ENCODE peak calls at places on chromosomes 5 and 9, in four cellular contexts. Z is skeletal muscle cell, V is progenitor cell of endocrine pancreas, N is neuronal stem cell. J is an unnamed sample.

GRCh38 chr9:130451509-130452388 is 7.0 kb downstream of the ASS1 start:
- DNase-seq in Z (peak), V (no peak), N (no peak), J (no peak)

GRCh38 chr5:123422433-123423277 is 548 bp downstream of the CEP120 start:
- DNase-seq in Z (no peak), V (no peak), N (peak), J (no peak)

GRCh38 chr9:89484475-89485404 is 13.2 kb downstream of the SEMA4D start:
- DNase-seq in Z (no peak), V (no peak), N (no peak), J (no peak)

GRCh38 chr9:18499987-18500386 is 26.0 kb downstream of the ADAMTSL1 start:
- DNase-seq in Z (no peak), V (no peak), N (no peak), J (no peak)

GRCh38 chr9:114124138-114124537 is 25.0 kb upstream of the KIF12 start:
- DNase-seq in Z (no peak), V (no peak), N (no peak), J (no peak)

GRCh38 chr5:176387384-176387925 is 943 bp downstream of the NOP16 start:
- DNase-seq in Z (no peak), V (no peak), N (no peak), J (no peak)

GRCh38 chr5:159101689-159102088 is 2.0 kb upstream of the EBF1 start:
- DNase-seq in Z (no peak), V (no peak), N (no peak), J (no peak)

GRCh38 chr5:44046581-44047327 is 342.5 kb downstream of the FGF10 start:
- DNase-seq in Z (no peak), V (no peak), N (no peak), J (no peak)

GRCh38 chr5:91280062-91280941 is 102.8 kb downstream of the ARRDC3 start:
- DNase-seq in Z (peak), V (peak), N (peak), J (peak)

GRCh38 chr9:121684381-121685145 is 33.1 kb downstream of the DAB2IP start:
- DNase-seq in Z (no peak), V (peak), N (peak), J (no peak)

GRCh38 chr9:137064027-137064879 is 6.1 kb downstream of the SAPCD2 start:
- DNase-seq in Z (no peak), V (peak), N (no peak), J (no peak)

GRCh38 chr5:9715891-9716335 is 85.8 kb upstream of the TAS2R1 start:
- DNase-seq in Z (peak), V (no peak), N (no peak), J (no peak)

GRCh38 chr5:126508962-126509279 is 85.7 kb downstream of the GRAMD2B start:
- DNase-seq in Z (peak), V (no peak), N (no peak), J (no peak)

GRCh38 chr5:134113908-134114875 is at the start of gene TCF7:
- DNase-seq in Z (peak), V (peak), N (peak), J (peak)

GRCh38 chr9:98101416-98101815 is 17.6 kb downstream of the TRIM14 start:
- DNase-seq in Z (no peak), V (no peak), N (no peak), J (no peak)

GRCh38 chr9:68533678-68534077 is 7.0 kb downstream of the TMEM252 start:
- DNase-seq in Z (no peak), V (no peak), N (no peak), J (no peak)

GRCh38 chr5:138793481-138794010 is 40.3 kb downstream of the CTNNA1 start:
- DNase-seq in Z (no peak), V (no peak), N (no peak), J (no peak)

GRCh38 chr5:149730620-149731331 is 666 bp downstream of the PPARGC1B start:
- DNase-seq in Z (no peak), V (no peak), N (peak), J (peak)

GRCh38 chr9:4224181-4224580 is 75.7 kb downstream of the GLIS3 start:
- DNase-seq in Z (no peak), V (no peak), N (no peak), J (no peak)

GRCh38 chr5:11973469-11973868 is 69.2 kb upstream of the CTNND2 start:
- DNase-seq in Z (no peak), V (no peak), N (no peak), J (no peak)

GRCh38 chr9:94084314-94084713 is at the start of gene PTPDC1:
- DNase-seq in Z (peak), V (no peak), N (peak), J (no peak)

GRCh38 chr5:59799668-59800374 is 93.7 kb downstream of the PDE4D start:
- DNase-seq in Z (no peak), V (no peak), N (peak), J (no peak)

GRCh38 chr5:92907914-92908606 is 673.0 kb downstream of the NR2F1-AS1 start:
- DNase-seq in Z (peak), V (no peak), N (no peak), J (no peak)

GRCh38 chr9:97895695-97896332 is 26.5 kb downstream of the TRMO start:
- DNase-seq in Z (no peak), V (no peak), N (no peak), J (no peak)

GRCh38 chr9:116298992-116299391 is 145.4 kb downstream of the PAPPA start:
- DNase-seq in Z (no peak), V (no peak), N (no peak), J (no peak)

GRCh38 chr9:81461196-81461595 is 228.2 kb downstream of the TLE1 start:
- DNase-seq in Z (no peak), V (no peak), N (no peak), J (no peak)

GRCh38 chr9:115015018-115015635 is 84.7 kb upstream of the TNFSF8 start:
- DNase-seq in Z (no peak), V (peak), N (peak), J (no peak)

GRCh38 chr5:120152472-120152871 is 311.6 kb upstream of the PRR16 start:
- DNase-seq in Z (peak), V (no peak), N (no peak), J (no peak)

GRCh38 chr5:133456933-133457402 is 155.4 kb downstream of the FSTL4 start:
- DNase-seq in Z (no peak), V (no peak), N (no peak), J (no peak)

GRCh38 chr5:83711982-83712601 is 8.6 kb downstream of the HAPLN1 start:
- DNase-seq in Z (no peak), V (peak), N (peak), J (no peak)

GRCh38 chr5:5658226-5658625 is 235.7 kb downstream of the ICE1 start:
- DNase-seq in Z (no peak), V (no peak), N (no peak), J (no peak)

GRCh38 chr5:157076558-157076957 is 17.6 kb upstream of the HAVCR1 start:
- DNase-seq in Z (peak), V (no peak), N (no peak), J (no peak)

J was measured in stimulated activated naive B cell treated with anti-CD40 and anti-IgM and Interleukin-4, amounts not matched to agents 10 μg/mL and 1 μg/mL and 100 μg/mL, for 72 hours.